ENCODE peak calls at places on chromosomes 2 and 18, in four cellular contexts. N, T, E and V are unnamed samples.

GRCh38 chr18:22102948-22103663 is 66.3 kb upstream of the GATA6 start:
- DNase-seq in N (no peak), T (no peak), E (no peak), V (no peak)

GRCh38 chr18:28411806-28412205 is 234.9 kb upstream of the CDH2 start:
- DNase-seq in N (no peak), T (no peak), E (no peak), V (no peak)

GRCh38 chr2:235048549-235048948 is 96.7 kb downstream of the SH3BP4 start:
- DNase-seq in N (no peak), T (no peak), E (no peak), V (no peak)

GRCh38 chr2:197297772-197298318 is 12.7 kb downstream of the ANKRD44 start:
- DNase-seq in N (no peak), T (no peak), E (no peak), V (no peak)

GRCh38 chr2:68839260-68839833 is 31.9 kb downstream of the BMP10 start:
- DNase-seq in N (no peak), T (peak), E (no peak), V (peak)

GRCh38 chr2:56534321-56534720 is 350.5 kb downstream of the CCDC85A start:
- DNase-seq in N (no peak), T (no peak), E (no peak), V (no peak)

GRCh38 chr2:176814740-176815367 is 397.7 kb upstream of the HNRNPA3 start:
- DNase-seq in N (peak), T (peak), E (peak), V (peak)

GRCh38 chr2:45267062-45267702 is 257.9 kb upstream of the SIX2 start:
- DNase-seq in N (peak), T (peak), E (no peak), V (no peak)

GRCh38 chr2:223528036-223528435 is 74.1 kb downstream of the SCG2 start:
- DNase-seq in N (no peak), T (no peak), E (no peak), V (no peak)

GRCh38 chr2:33430856-33431255 is 45.6 kb upstream of the RASGRP3 start:
- DNase-seq in N (no peak), T (no peak), E (no peak), V (no peak)

GRCh38 chr2:128439231-128440086 is 120.8 kb upstream of the HS6ST1 start:
- DNase-seq in N (no peak), T (no peak), E (no peak), V (no peak)

DNA sequence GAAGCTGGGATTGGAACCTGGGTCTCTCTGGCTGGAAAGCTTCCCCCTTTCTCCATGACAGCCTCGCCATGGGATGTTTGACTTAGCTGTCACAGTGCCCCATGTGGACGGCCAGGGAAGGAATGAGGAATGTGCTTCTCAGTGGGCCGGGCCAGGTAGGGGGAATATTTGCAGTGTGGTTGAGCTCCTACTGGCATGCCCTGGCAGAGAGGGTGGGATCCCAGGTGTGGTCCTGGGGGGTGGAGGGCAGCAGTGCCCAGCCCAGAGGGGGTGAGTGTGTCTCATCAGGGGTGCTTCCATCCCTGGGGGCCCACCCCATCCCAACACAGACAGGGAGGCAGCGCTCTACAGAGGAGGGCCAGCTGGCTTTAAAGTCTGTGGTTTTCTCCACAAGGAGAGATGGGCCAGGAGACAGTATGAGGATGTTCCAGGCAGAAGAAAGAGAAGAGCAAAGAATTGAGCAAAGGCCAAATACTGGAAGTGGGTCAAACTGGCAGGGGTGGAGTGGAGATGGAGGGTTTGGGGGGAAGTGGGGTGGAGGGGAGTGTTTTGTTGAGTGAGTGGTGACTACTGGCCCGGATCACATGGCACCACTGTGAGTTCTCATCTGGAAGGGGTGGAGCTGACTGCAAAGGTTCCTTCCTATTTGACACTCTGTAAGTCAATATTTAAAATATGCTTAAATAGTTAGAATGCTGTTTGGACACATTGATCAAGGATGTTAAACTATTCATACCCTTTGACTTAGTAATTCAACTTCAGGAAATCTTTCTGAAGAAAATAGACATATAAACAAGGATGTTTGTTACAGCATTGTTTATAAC is 94.0 kb downstream of the MYCN start:
- DNase-seq in N (peak), T (peak), E (no peak), V (peak)
- TF ChIP-seq SP1 in N (no peak), T (no peak), E (no peak), V (no peak)

GRCh38 chr2:85152895-85153294 is 19.7 kb downstream of the TCF7L1 start:
- DNase-seq in N (no peak), T (no peak), E (no peak), V (no peak)

GRCh38 chr2:85148190-85148589 is 15.0 kb downstream of the TCF7L1 start:
- DNase-seq in N (no peak), T (no peak), E (no peak), V (no peak)

GRCh38 chr2:85154048-85154753 is 21.0 kb downstream of the TCF7L1 start:
- DNase-seq in N (no peak), T (no peak), E (no peak), V (no peak)

GRCh38 chr2:85156141-85156540 is 22.9 kb downstream of the TCF7L1 start:
- DNase-seq in N (no peak), T (no peak), E (no peak), V (no peak)

DNA sequence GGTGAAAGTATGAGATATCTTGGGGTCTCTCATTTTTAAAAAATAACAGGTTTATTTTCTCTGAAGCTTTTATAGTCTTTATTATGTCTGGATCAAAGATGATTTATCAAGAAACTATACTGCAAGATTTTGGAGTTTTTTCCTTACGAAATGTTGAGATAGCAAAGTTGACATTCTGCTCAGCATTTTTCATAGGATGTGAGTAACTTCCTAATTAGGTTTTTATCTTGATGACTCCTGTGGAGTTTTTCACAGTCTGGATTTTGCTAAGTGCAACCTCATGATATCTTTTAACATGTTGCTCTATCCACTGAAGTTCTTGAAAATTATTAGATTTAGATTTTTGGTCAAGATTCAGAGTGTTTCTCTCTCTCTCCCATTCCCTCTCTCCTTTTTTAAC is 17.8 kb downstream of the TCF7L1 start:
- DNase-seq in N (no peak), T (no peak), E (no peak), V (no peak)
- TF ChIP-seq FOXK2 in N (no peak), T (no peak), E (no peak), V (no peak)

DNA sequence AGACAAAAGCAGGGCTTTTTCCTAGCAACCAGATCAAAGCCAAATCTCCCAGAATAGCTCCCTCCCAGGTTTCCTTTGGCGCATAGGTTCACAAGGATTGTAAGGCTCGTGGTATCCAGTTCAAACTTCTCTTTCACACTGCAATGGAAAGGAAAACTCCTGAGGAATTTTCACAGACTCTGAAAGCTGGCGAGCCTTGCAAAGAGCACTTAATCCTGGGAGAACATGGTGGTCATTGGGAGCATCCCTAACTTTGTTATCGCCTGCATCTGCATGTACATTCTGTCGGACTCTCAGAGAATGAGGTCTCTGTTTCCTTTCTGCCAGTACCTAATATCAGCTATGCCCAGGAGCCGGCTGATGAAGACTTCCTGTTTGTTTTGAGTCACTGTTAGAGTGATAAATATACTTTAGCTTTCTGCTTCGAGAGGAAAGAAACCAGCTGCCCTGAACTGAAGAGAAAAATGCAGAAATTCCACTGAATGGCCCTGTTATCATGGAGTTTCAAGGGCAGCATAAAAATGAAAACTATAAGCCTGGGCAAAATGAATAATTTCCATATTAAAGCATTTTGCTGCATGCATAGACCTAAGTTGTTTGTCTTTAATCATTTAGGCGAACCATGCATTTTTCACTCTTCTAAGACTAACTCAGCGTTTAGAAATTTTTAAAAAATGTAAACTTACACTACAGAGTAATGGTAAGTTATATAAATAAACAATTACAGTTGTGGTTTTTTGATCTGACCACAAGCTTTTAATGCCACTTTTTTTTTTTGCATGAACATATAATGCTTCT is 76.4 kb upstream of the ZEB2 start:
- DNase-seq in N (peak), T (no peak), E (no peak), V (no peak)
- TF ChIP-seq SP1 in N (no peak), T (no peak), E (no peak), V (no peak)

GRCh38 chr2:233353101-233353768 is 1.1 kb upstream of the DGKD start:
- DNase-seq in N (no peak), T (peak), E (no peak), V (no peak)

GRCh38 chr2:233349005-233349998 is 5.0 kb upstream of the DGKD start:
- DNase-seq in N (peak), T (no peak), E (no peak), V (no peak)

GRCh38 chr2:233351423-233351822 is 2.9 kb upstream of the DGKD start:
- DNase-seq in N (no peak), T (no peak), E (no peak), V (no peak)

GRCh38 chr2:233352141-233352842 is 2.0 kb upstream of the DGKD start:
- DNase-seq in N (no peak), T (no peak), E (no peak), V (no peak)

DNA sequence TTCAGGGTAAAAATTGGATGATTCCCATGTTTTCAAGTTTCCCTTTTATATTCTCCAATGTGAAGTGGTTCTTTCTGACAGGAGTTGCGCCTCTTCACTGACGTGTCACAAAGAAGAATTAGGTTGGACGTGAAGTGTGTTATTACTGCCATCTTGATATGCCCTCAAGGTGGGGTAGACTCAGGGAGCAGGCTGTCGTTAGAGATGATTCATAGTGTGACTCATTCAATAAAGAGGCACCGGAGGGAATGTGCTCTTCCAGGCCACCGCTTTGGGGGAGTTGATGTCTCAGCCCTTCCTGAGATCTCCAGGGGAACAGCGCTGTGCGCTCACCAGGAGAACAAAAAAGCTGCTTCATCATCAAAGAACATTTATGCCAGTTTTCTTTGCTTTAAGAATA is 3.6 kb upstream of the DGKD start:
- DNase-seq in N (peak), T (peak), E (no peak), V (peak)
- TF ChIP-seq FOXK2 in N (no peak), T (no peak), E (no peak), V (no peak)

GRCh38 chr2:628651-629050 is 48.6 kb downstream of the TMEM18 start:
- DNase-seq in N (no peak), T (no peak), E (no peak), V (no peak)
- TF ChIP-seq SP1 in N (no peak), T (no peak), E (no peak), V (no peak)

GRCh38 chr2:207530160-207531023 is 630 bp downstream of the CREB1 start:
- DNase-seq in N (peak), T (peak), E (no peak), V (peak)
- TF ChIP-seq FOXK2 in N (no peak), T (no peak), E (no peak), V (no peak)

DNA sequence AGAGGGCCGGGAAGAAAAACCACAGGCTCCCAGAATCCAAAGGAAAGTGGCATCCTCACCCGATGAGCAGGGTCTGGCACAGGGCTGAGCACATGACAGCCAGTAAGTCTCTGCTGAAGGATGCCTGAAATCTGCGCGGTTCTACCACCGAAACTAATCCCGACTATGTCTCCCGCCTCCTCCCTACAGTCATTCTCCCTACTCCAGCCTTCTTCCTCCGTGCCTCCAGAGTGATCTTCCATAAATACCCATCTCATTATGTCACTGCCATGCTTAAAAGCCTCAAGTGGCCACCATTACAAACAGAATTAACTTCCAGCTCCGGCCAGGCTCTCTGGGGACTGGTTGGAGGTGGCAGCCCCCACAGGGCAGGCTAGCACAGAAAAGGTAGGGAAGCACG is 60.7 kb upstream of the KLHL29 start:
- DNase-seq in N (no peak), T (no peak), E (no peak), V (no peak)
- TF ChIP-seq SP1 in N (no peak), T (no peak), E (no peak), V (no peak)

GRCh38 chr2:26399781-26400376 is 1.8 kb upstream of the DRC1 start:
- DNase-seq in N (no peak), T (no peak), E (no peak), V (no peak)

GRCh38 chr2:26394694-26395093 is 7.0 kb upstream of the DRC1 start:
- DNase-seq in N (no peak), T (no peak), E (no peak), V (no peak)

GRCh38 chr2:26400723-26401122 is 997 bp upstream of the DRC1 start:
- DNase-seq in N (no peak), T (no peak), E (no peak), V (no peak)

GRCh38 chr2:26395394-26395793 is 6.3 kb upstream of the DRC1 start:
- DNase-seq in N (no peak), T (no peak), E (no peak), V (no peak)

GRCh38 chr2:26396734-26397298 is 4.9 kb upstream of the DRC1 start:
- DNase-seq in N (no peak), T (peak), E (no peak), V (no peak)
- TF ChIP-seq FOXK2 in N (no peak), T (no peak), E (no peak), V (no peak)

DNA sequence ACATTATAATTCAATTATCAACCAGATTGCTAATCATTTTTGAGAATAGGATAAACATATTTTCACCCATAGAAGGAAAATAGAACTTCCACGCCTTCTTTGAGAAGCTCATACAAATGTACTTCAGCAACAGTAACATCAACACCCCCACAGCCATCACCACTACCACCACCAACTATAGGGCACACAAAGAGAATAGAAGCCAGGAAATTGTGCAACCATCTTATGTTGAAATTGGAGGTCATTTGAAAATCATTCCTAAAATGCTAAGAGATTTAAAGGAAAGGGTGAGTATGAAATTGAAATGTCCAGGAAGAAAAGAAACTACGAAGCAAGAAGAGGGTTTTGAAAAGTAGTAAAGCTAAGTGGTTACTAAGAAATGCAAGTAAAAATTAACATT is 563.4 kb downstream of the ZNF804A start:
- DNase-seq in N (no peak), T (no peak), E (no peak), V (no peak)
- TF ChIP-seq SP1 in N (no peak), T (no peak), E (no peak), V (no peak)

GRCh38 chr2:167142554-167142953 is 254.3 kb downstream of the XIRP2 start:
- DNase-seq in N (no peak), T (no peak), E (no peak), V (no peak)

GRCh38 chr2:167140767-167141166 is 252.5 kb downstream of the XIRP2 start:
- DNase-seq in N (peak), T (no peak), E (no peak), V (no peak)

GRCh38 chr2:167140330-167140729 is 252.1 kb downstream of the XIRP2 start:
- DNase-seq in N (no peak), T (no peak), E (no peak), V (no peak)

GRCh38 chr2:167147254-167147941 is 259.1 kb downstream of the XIRP2 start:
- DNase-seq in N (peak), T (no peak), E (no peak), V (no peak)

DNA sequence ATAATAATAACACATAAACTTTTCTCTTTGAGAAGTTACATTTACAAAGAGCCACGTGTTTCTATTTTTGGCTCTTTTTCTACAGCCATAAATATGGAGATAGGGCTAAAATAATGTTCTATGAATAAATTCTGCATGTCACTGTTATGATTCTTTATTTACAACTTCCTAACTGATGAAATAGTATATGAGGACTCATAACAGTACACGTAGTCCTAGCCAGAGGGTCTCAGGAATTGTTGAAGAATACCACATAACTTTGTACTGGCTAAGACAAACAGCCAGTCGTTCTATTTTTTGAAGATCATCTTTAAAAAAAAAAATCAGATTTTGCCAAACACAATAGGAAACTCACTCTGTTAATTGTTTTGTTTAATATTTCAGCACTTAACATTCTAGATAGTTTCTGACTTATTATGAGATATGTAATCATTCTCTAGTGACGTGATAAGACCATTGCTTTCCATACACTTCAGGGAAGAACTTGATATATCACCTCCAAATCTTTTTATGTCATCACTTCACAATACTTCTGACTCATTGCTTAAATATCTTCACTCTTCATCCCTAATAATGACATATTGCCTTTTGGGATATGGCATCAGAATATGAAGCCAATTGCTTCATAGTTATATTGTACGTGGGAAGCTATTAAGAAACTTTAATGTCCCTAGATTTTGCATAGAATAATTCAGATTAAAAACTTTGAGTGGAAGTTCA is 256.1 kb downstream of the XIRP2 start:
- DNase-seq in N (no peak), T (no peak), E (no peak), V (no peak)
- TF ChIP-seq FOXK2 in N (no peak), T (no peak), E (no peak), V (no peak)